ENCODE peak calls at places on chromosomes 6 and 20, in eight cellular contexts. V, C, D, T, J, N, B and L are unnamed samples.

GRCh38 chr20:47985092-47985850 is 200.0 kb upstream of the SULF2 start:
- DNase-seq in V (no peak), C (peak), D (peak), T (peak), J (peak), N (no peak), B (no peak), L (no peak)

GRCh38 chr20:57837208-57838035 is 127.6 kb upstream of the PMEPA1 start:
- DNase-seq in V (no peak), C (no peak), D (no peak), T (no peak), J (no peak), N (no peak), B (no peak), L (no peak)

GRCh38 chr6:139801571-139802321 is 427.3 kb upstream of the CITED2 start:
- DNase-seq in V (no peak), C (no peak), D (no peak), T (peak), J (peak), N (no peak), B (no peak), L (peak)

GRCh38 chr20:63567382-63568169 is 6.5 kb downstream of the HELZ2 start:
- DNase-seq in V (no peak), C (no peak), D (no peak), T (no peak), J (no peak), N (no peak), B (no peak), L (no peak)

GRCh38 chr6:87661016-87661415 is 41.0 kb downstream of the AKIRIN2 start:
- DNase-seq in V (no peak), C (no peak), D (no peak), T (peak), J (peak), N (no peak), B (no peak), L (peak)

GRCh38 chr6:27642744-27643456 is 170.0 kb upstream of the ZNF184 start:
- DNase-seq in V (no peak), C (no peak), D (no peak), T (no peak), J (no peak), N (no peak), B (no peak), L (no peak)

GRCh38 chr6:129685640-129686031 is 24.3 kb downstream of the ARHGAP18 start:
- DNase-seq in V (no peak), C (no peak), D (no peak), T (no peak), J (no peak), N (no peak), B (no peak), L (no peak)

GRCh38 chr20:577167-577791 is 32.8 kb downstream of the TCF15 start:
- DNase-seq in V (no peak), C (no peak), D (peak), T (no peak), J (peak), N (no peak), B (no peak), L (no peak)

GRCh38 chr20:36827541-36828279 is 48.2 kb upstream of the TLDC2 start:
- DNase-seq in V (no peak), C (peak), D (no peak), T (peak), J (no peak), N (no peak), B (no peak), L (peak)

GRCh38 chr6:72182337-72183246 is 296.2 kb downstream of the RIMS1 start:
- DNase-seq in V (no peak), C (peak), D (peak), T (peak), J (peak), N (peak), B (no peak), L (no peak)

GRCh38 chr6:35725721-35726438 is 11.0 kb upstream of the ARMC12 start:
- DNase-seq in V (no peak), C (peak), D (no peak), T (peak), J (peak), N (no peak), B (no peak), L (peak)

GRCh38 chr20:24776755-24777271 is 172.3 kb upstream of the CST7 start:
- DNase-seq in V (no peak), C (no peak), D (no peak), T (no peak), J (no peak), N (no peak), B (no peak), L (no peak)

GRCh38 chr20:2701671-2702081 is 9.1 kb downstream of the EBF4 start:
- DNase-seq in V (no peak), C (no peak), D (no peak), T (no peak), J (no peak), N (no peak), B (no peak), L (no peak)

GRCh38 chr6:155447949-155448348 is 7.7 kb downstream of the NOX3 start:
- DNase-seq in V (no peak), C (no peak), D (no peak), T (no peak), J (no peak), N (no peak), B (no peak), L (no peak)

GRCh38 chr6:64817525-64817924 is 889.5 kb downstream of the EYS start:
- DNase-seq in V (no peak), C (no peak), D (no peak), T (no peak), J (no peak), N (no peak), B (no peak), L (no peak)

GRCh38 chr20:63293866-63294535 is 1.0 kb downstream of the COL20A1 start:
- DNase-seq in V (no peak), C (no peak), D (no peak), T (no peak), J (no peak), N (no peak), B (no peak), L (no peak)

GRCh38 chr6:89843070-89843469 is 13.4 kb downstream of the CASP8AP2 start:
- DNase-seq in V (no peak), C (no peak), D (no peak), T (no peak), J (peak), N (no peak), B (no peak), L (peak)

GRCh38 chr20:32909451-32909850 is 50.7 kb downstream of the EFCAB8 start:
- DNase-seq in V (no peak), C (no peak), D (no peak), T (no peak), J (no peak), N (no peak), B (no peak), L (no peak)

GRCh38 chr20:59074456-59074855 is 31.9 kb upstream of the PRELID3B start:
- DNase-seq in V (no peak), C (no peak), D (no peak), T (peak), J (no peak), N (no peak), B (no peak), L (no peak)

GRCh38 chr6:84428300-84428907 is 201.0 kb upstream of the CEP162 start:
- DNase-seq in V (peak), C (peak), D (no peak), T (peak), J (peak), N (no peak), B (peak), L (peak)

GRCh38 chr20:19249515-19249914 is 37.1 kb downstream of the SLC24A3 start:
- DNase-seq in V (no peak), C (no peak), D (no peak), T (no peak), J (peak), N (no peak), B (no peak), L (peak)

GRCh38 chr20:21147593-21147992 is 21.7 kb downstream of the KIZ start:
- DNase-seq in V (no peak), C (no peak), D (no peak), T (peak), J (peak), N (no peak), B (no peak), L (peak)

GRCh38 chr6:139509167-139509566 is 134.7 kb upstream of the CITED2 start:
- DNase-seq in V (no peak), C (no peak), D (no peak), T (no peak), J (no peak), N (no peak), B (no peak), L (no peak)

GRCh38 chr6:87420360-87420759 is 12.6 kb downstream of the CFAP206 start:
- DNase-seq in V (no peak), C (no peak), D (no peak), T (no peak), J (no peak), N (no peak), B (no peak), L (no peak)

GRCh38 chr6:96899019-96899418 is 1.3 kb upstream of the NDUFAF4 start:
- DNase-seq in V (no peak), C (peak), D (no peak), T (peak), J (peak), N (no peak), B (peak), L (peak)

GRCh38 chr20:59948828-59949720 is 8.9 kb downstream of the FAM217B start:
- DNase-seq in V (no peak), C (no peak), D (peak), T (peak), J (peak), N (no peak), B (peak), L (peak)

GRCh38 chr20:23820493-23820892 is 6.0 kb downstream of the CST2 start:
- DNase-seq in V (no peak), C (no peak), D (no peak), T (peak), J (peak), N (no peak), B (no peak), L (peak)

GRCh38 chr6:150079604-150080003 is 10.7 kb upstream of the ULBP3 start:
- DNase-seq in V (no peak), C (no peak), D (no peak), T (no peak), J (no peak), N (no peak), B (no peak), L (no peak)

GRCh38 chr20:40868568-40869223 is 159.9 kb upstream of the TOP1 start:
- DNase-seq in V (no peak), C (peak), D (no peak), T (peak), J (peak), N (no peak), B (no peak), L (peak)

GRCh38 chr20:4853787-4854295 is 132.1 kb downstream of the PRND start:
- DNase-seq in V (no peak), C (no peak), D (no peak), T (no peak), J (no peak), N (no peak), B (no peak), L (no peak)

GRCh38 chr6:116773886-116774285 is 8.4 kb upstream of the FAM162B start:
- DNase-seq in V (no peak), C (no peak), D (no peak), T (peak), J (no peak), N (no peak), B (no peak), L (peak)

GRCh38 chr20:23060629-23061028 is 11.2 kb upstream of the THBD start:
- DNase-seq in V (no peak), C (no peak), D (no peak), T (no peak), J (no peak), N (no peak), B (no peak), L (no peak)